ENCODE peak calls at places on chromosomes 5 and 9, in six cellular contexts. Q is CD4-positive, alpha-beta memory T cell; D is PC-3; K is OCI-LY7; Z is BE2C; X is IMR-90. P is an unnamed sample.

GRCh38 chr9:83422512-83422911 is 115.7 kb downstream of the FRMD3 start:
- DNase-seq in Q (no peak), D (no peak), K (no peak), Z (no peak), X (no peak), P (no peak)

GRCh38 chr5:31824886-31825774 is 186.2 kb downstream of the PDZD2 start:
- DNase-seq in Q (no peak), D (peak), K (peak), Z (peak), X (peak), P (peak)

GRCh38 chr5:151665584-151665982 is 21.1 kb downstream of the SPARC start:
- DNase-seq in Q (no peak), D (no peak), K (no peak), Z (no peak), X (no peak), P (no peak)

GRCh38 chr9:127739614-127740322 is 4.7 kb upstream of the TOR2A start:
- DNase-seq in Q (no peak), D (no peak), K (no peak), Z (no peak), X (no peak), P (peak)

GRCh38 chr9:129889936-129890717 is 54.9 kb downstream of the USP20 start:
- DNase-seq in Q (peak), D (no peak), K (no peak), Z (no peak), X (no peak), P (no peak)

GRCh38 chr9:70111042-70111602 is 67.5 kb downstream of the MAMDC2 start:
- DNase-seq in Q (no peak), D (peak), K (peak), Z (peak), X (peak), P (peak)

GRCh38 chr5:29263836-29264235 is 1929.7 kb upstream of the CDH6 start:
- DNase-seq in Q (no peak), D (no peak), K (no peak), Z (no peak), X (no peak), P (no peak)

GRCh38 chr5:16518606-16519005 is 53.0 kb upstream of the ZNF622 start:
- DNase-seq in Q (no peak), D (no peak), K (no peak), Z (no peak), X (no peak), P (no peak)

GRCh38 chr5:28065664-28066063 is 1027.3 kb upstream of the CDH9 start:
- DNase-seq in Q (no peak), D (no peak), K (no peak), Z (no peak), X (no peak), P (no peak)

GRCh38 chr9:117354252-117354847 is 60.5 kb downstream of the ASTN2 start:
- DNase-seq in Q (no peak), D (no peak), K (no peak), Z (no peak), X (no peak), P (no peak)

GRCh38 chr5:61184708-61185107 is 22.4 kb upstream of the SMIM15 start:
- DNase-seq in Q (no peak), D (no peak), K (no peak), Z (no peak), X (peak), P (no peak)

GRCh38 chr5:78605611-78606010 is 43.0 kb downstream of the LHFPL2 start:
- DNase-seq in Q (no peak), D (peak), K (no peak), Z (no peak), X (no peak), P (peak)

GRCh38 chr5:74801941-74802340 is 34.9 kb downstream of the NSA2 start:
- DNase-seq in Q (no peak), D (peak), K (no peak), Z (no peak), X (peak), P (peak)

DNA sequence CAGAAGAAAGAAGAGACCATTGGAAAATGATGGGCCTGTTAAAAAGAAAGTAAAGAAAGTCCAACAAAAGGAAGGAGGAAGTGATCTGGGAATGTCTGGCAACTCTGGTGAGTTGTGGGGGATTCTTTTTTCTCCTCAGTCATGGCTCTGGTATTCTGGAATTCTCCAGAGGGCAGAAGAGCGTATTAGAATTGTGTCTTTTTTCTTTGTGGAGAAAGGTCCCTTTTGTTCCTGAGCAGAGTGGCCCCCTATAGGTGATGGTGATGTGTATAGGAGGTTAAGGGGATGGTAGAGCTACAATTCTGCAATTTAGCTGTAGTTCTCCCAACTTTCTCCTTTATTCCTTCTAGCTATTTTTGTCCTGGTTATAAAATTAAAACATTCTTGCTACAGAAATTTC is 1.6 kb upstream of the DHFR start:
- DNase-seq in Q (no peak), D (no peak), K (peak), Z (no peak), X (peak), P (no peak)
- H3K4me3 ChIP-seq in Q (no peak), D (no peak), K (no peak), Z (no peak), X (no peak), P (no peak)

DNA sequence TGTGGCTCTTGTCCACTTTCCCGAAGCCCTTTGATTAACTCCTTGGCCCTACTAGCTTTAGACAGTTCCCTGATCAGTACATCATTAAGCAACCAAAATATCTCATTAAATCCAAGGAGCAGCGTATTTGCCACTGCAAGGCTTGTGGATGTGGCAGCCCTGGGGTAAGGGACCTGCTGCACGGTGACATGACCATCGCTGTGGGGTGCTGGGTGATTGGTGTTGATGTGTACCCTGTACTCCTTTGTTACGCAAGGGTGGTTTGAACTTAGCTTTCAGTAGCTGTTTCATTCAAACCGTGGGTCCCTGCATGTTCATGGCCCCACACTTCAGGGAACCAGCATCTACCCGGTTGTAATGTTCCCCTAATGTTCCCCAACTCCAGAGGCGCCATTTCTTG is 41.0 kb downstream of the OTULIN start:
- DNase-seq in Q (no peak), D (no peak), K (no peak), Z (no peak), X (no peak), P (no peak)
- H3K4me3 ChIP-seq in Q (no peak), D (no peak), K (no peak), Z (no peak), X (no peak), P (no peak)

GRCh38 chr5:172455087-172455381 is 709 bp upstream of the SH3PXD2B start:
- DNase-seq in Q (no peak), D (no peak), K (no peak), Z (no peak), X (no peak), P (no peak)
- H3K4me3 ChIP-seq in Q (no peak), D (peak), K (no peak), Z (peak), X (peak), P (peak)

GRCh38 chr5:147805030-147805454 is 22.5 kb upstream of the JAKMIP2 start:
- DNase-seq in Q (no peak), D (no peak), K (peak), Z (no peak), X (no peak), P (peak)
- H3K4me3 ChIP-seq in Q (no peak), D (no peak), K (peak), Z (no peak), X (no peak), P (no peak)

DNA sequence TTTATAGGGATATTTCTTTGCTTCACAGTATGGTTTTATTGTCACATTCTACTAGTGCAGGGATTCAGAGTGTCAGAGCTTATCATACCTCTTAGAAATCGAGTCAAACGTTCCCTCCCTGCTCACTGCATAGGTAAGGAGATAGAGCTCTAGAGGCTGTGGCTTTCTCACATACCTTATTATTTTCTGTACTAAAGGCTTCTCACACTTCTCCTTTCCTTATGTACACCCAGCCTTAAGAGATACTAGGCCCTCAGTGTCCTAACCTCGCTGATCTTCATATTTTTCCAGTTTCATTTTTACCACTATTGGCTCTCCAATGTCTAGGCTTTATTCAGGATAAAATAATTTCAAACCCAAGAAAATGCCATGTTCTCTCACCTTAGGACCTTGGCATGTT is 297.3 kb upstream of the RIOK2 start:
- DNase-seq in Q (no peak), D (no peak), K (no peak), Z (no peak), X (no peak), P (no peak)
- H3K4me3 ChIP-seq in Q (no peak), D (no peak), K (no peak), Z (no peak), X (no peak), P (no peak)

GRCh38 chr5:111144352-111144930 is 52.3 kb downstream of the WDR36 start:
- DNase-seq in Q (no peak), D (no peak), K (no peak), Z (no peak), X (no peak), P (peak)
- H3K4me3 ChIP-seq in Q (no peak), D (no peak), K (no peak), Z (no peak), X (no peak), P (no peak)

GRCh38 chr5:72166070-72166979 is 59.0 kb downstream of the MAP1B start:
- DNase-seq in Q (no peak), D (no peak), K (no peak), Z (peak), X (peak), P (peak)
- H3K4me3 ChIP-seq in Q (no peak), D (no peak), K (no peak), Z (peak), X (no peak), P (no peak)

GRCh38 chr9:97850746-97851449 is 2.1 kb upstream of the FOXE1 start:
- DNase-seq in Q (no peak), D (no peak), K (no peak), Z (no peak), X (no peak), P (no peak)

GRCh38 chr9:97852399-97853055 is 499 bp upstream of the FOXE1 start:
- DNase-seq in Q (no peak), D (no peak), K (no peak), Z (no peak), X (no peak), P (no peak)

GRCh38 chr9:97851450-97851883 is 1.6 kb upstream of the FOXE1 start:
- DNase-seq in Q (no peak), D (no peak), K (no peak), Z (no peak), X (no peak), P (no peak)

GRCh38 chr9:97853056-97853843 is at the start of gene FOXE1:
- DNase-seq in Q (no peak), D (no peak), K (no peak), Z (no peak), X (no peak), P (peak)

GRCh38 chr9:97852001-97852398 is 1.0 kb upstream of the FOXE1 start:
- DNase-seq in Q (no peak), D (no peak), K (no peak), Z (no peak), X (no peak), P (no peak)
- H3K4me3 ChIP-seq in Q (no peak), D (no peak), K (no peak), Z (no peak), X (no peak), P (peak)

GRCh38 chr9:23829580-23830458 is 3.8 kb upstream of the ELAVL2 start:
- DNase-seq in Q (no peak), D (peak), K (no peak), Z (no peak), X (peak), P (peak)
- H3K4me3 ChIP-seq in Q (no peak), D (peak), K (no peak), Z (no peak), X (no peak), P (no peak)

DNA sequence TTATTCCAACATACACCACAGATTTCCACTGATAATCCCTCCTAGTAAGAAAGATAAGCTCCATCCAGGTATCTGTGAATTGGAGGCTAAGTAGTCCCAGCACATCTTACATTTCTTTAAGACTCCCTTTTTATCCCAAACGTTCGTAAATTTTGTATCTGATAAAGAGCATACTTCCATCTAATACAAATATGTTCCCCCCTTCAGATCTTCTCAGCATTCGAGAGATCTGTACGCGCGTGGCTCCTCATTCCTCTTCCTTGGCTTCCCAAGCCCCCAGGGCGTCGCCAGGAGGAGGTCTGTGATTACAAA is 20.0 kb downstream of the CDKN2A start:
- DNase-seq in Q (no peak), D (no peak), K (no peak), Z (no peak), X (no peak), P (no peak)
- H3K4me3 ChIP-seq in Q (no peak), D (no peak), K (no peak), Z (peak), X (peak), P (peak)

P was measured in epithelial cell of esophagus.